ENCODE peak calls at places on chromosome 20, in ten cellular contexts. One of them, this sample, is unnamed.

GRCh38 chr20:50110141-50111047 is 2.6 kb downstream of the UBE2V1 start:
- DNase-seq in T follicular helper cell: no peak
- DNase-seq in C1 segment of cervical spinal cord: no peak
- DNase-seq in EH: peak
- DNase-seq in GM12865: peak
- DNase-seq in anterior cingulate cortex: no peak
- DNase-seq in stimulated activated CD4-positive, alpha-beta T cell treated with anti-CD3 and anti-CD28 coated beads, Interleukin-12 subunit alpha, Interleukin-12 subunit beta, amount 100 ng/mL, for 4 hours: no peak
- DNase-seq in effector CD4-positive, alpha-beta T cell: peak
- DNase-seq in PC-3: peak
- DNase-seq in HEK293T: no peak
- DNase-seq in this sample: no peak

GRCh38 chr20:22350624-22351023 is 233.7 kb downstream of the FOXA2 start:
- DNase-seq in anterior cingulate cortex: no peak
- DNase-seq in GM12865: no peak
- DNase-seq in HEK293T: no peak
- DNase-seq in C1 segment of cervical spinal cord: no peak
- DNase-seq in EH: no peak
- DNase-seq in effector CD4-positive, alpha-beta T cell: no peak
- DNase-seq in T follicular helper cell: no peak
- DNase-seq in stimulated activated CD4-positive, alpha-beta T cell treated with anti-CD3 and anti-CD28 coated beads, Interleukin-12 subunit alpha, Interleukin-12 subunit beta, amount 100 ng/mL, for 4 hours: no peak
- DNase-seq in PC-3: no peak
- DNase-seq in this sample: no peak

GRCh38 chr20:9235518-9235917 is 166.6 kb downstream of the PLCB4 start:
- DNase-seq in EH: peak
- DNase-seq in T follicular helper cell: no peak
- DNase-seq in GM12865: no peak
- DNase-seq in effector CD4-positive, alpha-beta T cell: no peak
- DNase-seq in C1 segment of cervical spinal cord: no peak
- DNase-seq in anterior cingulate cortex: no peak
- DNase-seq in stimulated activated CD4-positive, alpha-beta T cell treated with anti-CD3 and anti-CD28 coated beads, Interleukin-12 subunit alpha, Interleukin-12 subunit beta, amount 100 ng/mL, for 4 hours: no peak
- DNase-seq in PC-3: peak
- DNase-seq in HEK293T: no peak
- DNase-seq in this sample: no peak

GRCh38 chr20:63736893-63737689 is 627 bp downstream of the LIME1 start:
- DNase-seq in GM12865: peak
- DNase-seq in T follicular helper cell: peak
- DNase-seq in PC-3: no peak
- DNase-seq in EH: no peak
- DNase-seq in HEK293T: no peak
- DNase-seq in stimulated activated CD4-positive, alpha-beta T cell treated with anti-CD3 and anti-CD28 coated beads, Interleukin-12 subunit alpha, Interleukin-12 subunit beta, amount 100 ng/mL, for 4 hours: no peak
- DNase-seq in C1 segment of cervical spinal cord: no peak
- DNase-seq in anterior cingulate cortex: no peak
- DNase-seq in effector CD4-positive, alpha-beta T cell: peak
- DNase-seq in this sample: no peak

GRCh38 chr20:48708630-48709029 is 119.2 kb downstream of the PREX1 start:
- DNase-seq in HEK293T: no peak
- DNase-seq in anterior cingulate cortex: no peak
- DNase-seq in T follicular helper cell: no peak
- DNase-seq in C1 segment of cervical spinal cord: no peak
- DNase-seq in GM12865: no peak
- DNase-seq in effector CD4-positive, alpha-beta T cell: no peak
- DNase-seq in PC-3: no peak
- DNase-seq in EH: no peak
- DNase-seq in stimulated activated CD4-positive, alpha-beta T cell treated with anti-CD3 and anti-CD28 coated beads, Interleukin-12 subunit alpha, Interleukin-12 subunit beta, amount 100 ng/mL, for 4 hours: no peak
- DNase-seq in this sample: no peak

GRCh38 chr20:19867940-19868371 is 109.9 kb downstream of the RIN2 start:
- DNase-seq in EH: peak
- DNase-seq in T follicular helper cell: no peak
- DNase-seq in anterior cingulate cortex: peak
- DNase-seq in GM12865: no peak
- DNase-seq in stimulated activated CD4-positive, alpha-beta T cell treated with anti-CD3 and anti-CD28 coated beads, Interleukin-12 subunit alpha, Interleukin-12 subunit beta, amount 100 ng/mL, for 4 hours: no peak
- DNase-seq in PC-3: no peak
- DNase-seq in effector CD4-positive, alpha-beta T cell: no peak
- DNase-seq in HEK293T: no peak
- DNase-seq in C1 segment of cervical spinal cord: peak
- DNase-seq in this sample: no peak

GRCh38 chr20:4985658-4986057 is 15.7 kb downstream of the SLC23A2 start:
- DNase-seq in HEK293T: no peak
- DNase-seq in anterior cingulate cortex: no peak
- DNase-seq in GM12865: peak
- DNase-seq in C1 segment of cervical spinal cord: no peak
- DNase-seq in T follicular helper cell: no peak
- DNase-seq in EH: peak
- DNase-seq in effector CD4-positive, alpha-beta T cell: no peak
- DNase-seq in stimulated activated CD4-positive, alpha-beta T cell treated with anti-CD3 and anti-CD28 coated beads, Interleukin-12 subunit alpha, Interleukin-12 subunit beta, amount 100 ng/mL, for 4 hours: no peak
- DNase-seq in PC-3: no peak
- DNase-seq in this sample: no peak

GRCh38 chr20:24148372-24148771 is 159.8 kb upstream of the GGTLC1 start:
- DNase-seq in C1 segment of cervical spinal cord: no peak
- DNase-seq in EH: no peak
- DNase-seq in T follicular helper cell: no peak
- DNase-seq in GM12865: peak
- DNase-seq in stimulated activated CD4-positive, alpha-beta T cell treated with anti-CD3 and anti-CD28 coated beads, Interleukin-12 subunit alpha, Interleukin-12 subunit beta, amount 100 ng/mL, for 4 hours: no peak
- DNase-seq in anterior cingulate cortex: no peak
- DNase-seq in effector CD4-positive, alpha-beta T cell: no peak
- DNase-seq in HEK293T: no peak
- DNase-seq in PC-3: no peak
- DNase-seq in this sample: no peak

GRCh38 chr20:12414446-12415274 is 497.0 kb downstream of the BTBD3 start:
- DNase-seq in HEK293T: no peak
- DNase-seq in GM12865: no peak
- DNase-seq in C1 segment of cervical spinal cord: no peak
- DNase-seq in EH: no peak
- DNase-seq in anterior cingulate cortex: peak
- DNase-seq in PC-3: peak
- DNase-seq in T follicular helper cell: no peak
- DNase-seq in effector CD4-positive, alpha-beta T cell: no peak
- DNase-seq in stimulated activated CD4-positive, alpha-beta T cell treated with anti-CD3 and anti-CD28 coated beads, Interleukin-12 subunit alpha, Interleukin-12 subunit beta, amount 100 ng/mL, for 4 hours: no peak
- DNase-seq in this sample: peak

GRCh38 chr20:63369724-63370622 is 8.8 kb upstream of the CHRNA4 start:
- DNase-seq in EH: no peak
- DNase-seq in effector CD4-positive, alpha-beta T cell: no peak
- DNase-seq in HEK293T: no peak
- DNase-seq in T follicular helper cell: no peak
- DNase-seq in anterior cingulate cortex: no peak
- DNase-seq in C1 segment of cervical spinal cord: no peak
- DNase-seq in stimulated activated CD4-positive, alpha-beta T cell treated with anti-CD3 and anti-CD28 coated beads, Interleukin-12 subunit alpha, Interleukin-12 subunit beta, amount 100 ng/mL, for 4 hours: no peak
- DNase-seq in PC-3: no peak
- DNase-seq in GM12865: no peak
- DNase-seq in this sample: no peak

GRCh38 chr20:50415031-50415515 is 95.1 kb upstream of the PTPN1 start:
- DNase-seq in PC-3: peak
- DNase-seq in effector CD4-positive, alpha-beta T cell: no peak
- DNase-seq in stimulated activated CD4-positive, alpha-beta T cell treated with anti-CD3 and anti-CD28 coated beads, Interleukin-12 subunit alpha, Interleukin-12 subunit beta, amount 100 ng/mL, for 4 hours: no peak
- DNase-seq in T follicular helper cell: no peak
- DNase-seq in EH: no peak
- DNase-seq in C1 segment of cervical spinal cord: no peak
- DNase-seq in GM12865: no peak
- DNase-seq in HEK293T: no peak
- DNase-seq in anterior cingulate cortex: no peak
- DNase-seq in this sample: no peak

GRCh38 chr20:33838035-33838864 is 27.1 kb downstream of the CHMP4B start:
- DNase-seq in anterior cingulate cortex: no peak
- DNase-seq in PC-3: no peak
- DNase-seq in effector CD4-positive, alpha-beta T cell: no peak
- DNase-seq in HEK293T: no peak
- DNase-seq in C1 segment of cervical spinal cord: no peak
- DNase-seq in T follicular helper cell: no peak
- DNase-seq in stimulated activated CD4-positive, alpha-beta T cell treated with anti-CD3 and anti-CD28 coated beads, Interleukin-12 subunit alpha, Interleukin-12 subunit beta, amount 100 ng/mL, for 4 hours: no peak
- DNase-seq in GM12865: no peak
- DNase-seq in EH: no peak
- DNase-seq in this sample: no peak

GRCh38 chr20:7682916-7683315 is 257.3 kb downstream of the HAO1 start:
- DNase-seq in C1 segment of cervical spinal cord: no peak
- DNase-seq in effector CD4-positive, alpha-beta T cell: no peak
- DNase-seq in PC-3: peak
- DNase-seq in T follicular helper cell: no peak
- DNase-seq in anterior cingulate cortex: no peak
- DNase-seq in stimulated activated CD4-positive, alpha-beta T cell treated with anti-CD3 and anti-CD28 coated beads, Interleukin-12 subunit alpha, Interleukin-12 subunit beta, amount 100 ng/mL, for 4 hours: no peak
- DNase-seq in HEK293T: no peak
- DNase-seq in EH: no peak
- DNase-seq in GM12865: no peak
- DNase-seq in this sample: no peak

GRCh38 chr20:40668449-40669228 is 20.4 kb downstream of the MAFB start:
- DNase-seq in stimulated activated CD4-positive, alpha-beta T cell treated with anti-CD3 and anti-CD28 coated beads, Interleukin-12 subunit alpha, Interleukin-12 subunit beta, amount 100 ng/mL, for 4 hours: no peak
- DNase-seq in GM12865: no peak
- DNase-seq in T follicular helper cell: no peak
- DNase-seq in PC-3: peak
- DNase-seq in anterior cingulate cortex: no peak
- DNase-seq in HEK293T: no peak
- DNase-seq in effector CD4-positive, alpha-beta T cell: no peak
- DNase-seq in EH: peak
- DNase-seq in C1 segment of cervical spinal cord: no peak
- DNase-seq in this sample: no peak

GRCh38 chr20:4633780-4634179 is 87.9 kb upstream of the PRND start:
- DNase-seq in HEK293T: no peak
- DNase-seq in PC-3: peak
- DNase-seq in stimulated activated CD4-positive, alpha-beta T cell treated with anti-CD3 and anti-CD28 coated beads, Interleukin-12 subunit alpha, Interleukin-12 subunit beta, amount 100 ng/mL, for 4 hours: no peak
- DNase-seq in anterior cingulate cortex: no peak
- DNase-seq in effector CD4-positive, alpha-beta T cell: no peak
- DNase-seq in EH: peak
- DNase-seq in C1 segment of cervical spinal cord: no peak
- DNase-seq in GM12865: no peak
- DNase-seq in T follicular helper cell: no peak
- DNase-seq in this sample: no peak

GRCh38 chr20:32385541-32385940 is 27.4 kb downstream of the ASXL1 start:
- DNase-seq in HEK293T: no peak
- DNase-seq in anterior cingulate cortex: no peak
- DNase-seq in PC-3: no peak
- DNase-seq in stimulated activated CD4-positive, alpha-beta T cell treated with anti-CD3 and anti-CD28 coated beads, Interleukin-12 subunit alpha, Interleukin-12 subunit beta, amount 100 ng/mL, for 4 hours: no peak
- DNase-seq in T follicular helper cell: no peak
- DNase-seq in EH: no peak
- DNase-seq in effector CD4-positive, alpha-beta T cell: no peak
- DNase-seq in GM12865: no peak
- DNase-seq in C1 segment of cervical spinal cord: no peak
- DNase-seq in this sample: no peak

GRCh38 chr20:47809561-47809960 is 24.3 kb upstream of the SULF2 start:
- DNase-seq in effector CD4-positive, alpha-beta T cell: no peak
- DNase-seq in stimulated activated CD4-positive, alpha-beta T cell treated with anti-CD3 and anti-CD28 coated beads, Interleukin-12 subunit alpha, Interleukin-12 subunit beta, amount 100 ng/mL, for 4 hours: no peak
- DNase-seq in GM12865: no peak
- DNase-seq in anterior cingulate cortex: no peak
- DNase-seq in T follicular helper cell: no peak
- DNase-seq in EH: peak
- DNase-seq in C1 segment of cervical spinal cord: no peak
- DNase-seq in PC-3: peak
- DNase-seq in HEK293T: no peak
- DNase-seq in this sample: no peak

GRCh38 chr20:4836473-4836872 is 114.8 kb downstream of the PRND start:
- DNase-seq in GM12865: no peak
- DNase-seq in PC-3: no peak
- DNase-seq in C1 segment of cervical spinal cord: no peak
- DNase-seq in anterior cingulate cortex: no peak
- DNase-seq in effector CD4-positive, alpha-beta T cell: no peak
- DNase-seq in T follicular helper cell: no peak
- DNase-seq in HEK293T: no peak
- DNase-seq in EH: no peak
- DNase-seq in stimulated activated CD4-positive, alpha-beta T cell treated with anti-CD3 and anti-CD28 coated beads, Interleukin-12 subunit alpha, Interleukin-12 subunit beta, amount 100 ng/mL, for 4 hours: no peak
- DNase-seq in this sample: no peak

GRCh38 chr20:54063998-54064676 is 6.3 kb downstream of the BCAS1 start:
- DNase-seq in C1 segment of cervical spinal cord: no peak
- DNase-seq in T follicular helper cell: no peak
- DNase-seq in effector CD4-positive, alpha-beta T cell: no peak
- DNase-seq in stimulated activated CD4-positive, alpha-beta T cell treated with anti-CD3 and anti-CD28 coated beads, Interleukin-12 subunit alpha, Interleukin-12 subunit beta, amount 100 ng/mL, for 4 hours: peak
- DNase-seq in GM12865: peak
- DNase-seq in EH: no peak
- DNase-seq in HEK293T: no peak
- DNase-seq in PC-3: no peak
- DNase-seq in anterior cingulate cortex: no peak
- DNase-seq in this sample: no peak

GRCh38 chr20:55678126-55678525 is 327.2 kb downstream of the CBLN4 start:
- DNase-seq in HEK293T: no peak
- DNase-seq in T follicular helper cell: no peak
- DNase-seq in anterior cingulate cortex: no peak
- DNase-seq in GM12865: no peak
- DNase-seq in stimulated activated CD4-positive, alpha-beta T cell treated with anti-CD3 and anti-CD28 coated beads, Interleukin-12 subunit alpha, Interleukin-12 subunit beta, amount 100 ng/mL, for 4 hours: no peak
- DNase-seq in C1 segment of cervical spinal cord: no peak
- DNase-seq in EH: no peak
- DNase-seq in effector CD4-positive, alpha-beta T cell: no peak
- DNase-seq in PC-3: no peak
- DNase-seq in this sample: no peak

GRCh38 chr20:34578521-34579147 is 20.1 kb downstream of the MAP1LC3A start:
- DNase-seq in EH: no peak
- DNase-seq in anterior cingulate cortex: no peak
- DNase-seq in PC-3: no peak
- DNase-seq in stimulated activated CD4-positive, alpha-beta T cell treated with anti-CD3 and anti-CD28 coated beads, Interleukin-12 subunit alpha, Interleukin-12 subunit beta, amount 100 ng/mL, for 4 hours: no peak
- DNase-seq in GM12865: no peak
- DNase-seq in effector CD4-positive, alpha-beta T cell: no peak
- DNase-seq in HEK293T: no peak
- DNase-seq in T follicular helper cell: no peak
- DNase-seq in C1 segment of cervical spinal cord: no peak
- DNase-seq in this sample: peak

GRCh38 chr20:51104960-51105460 is 82.1 kb upstream of the KCNG1 start:
- DNase-seq in T follicular helper cell: no peak
- DNase-seq in anterior cingulate cortex: no peak
- DNase-seq in GM12865: no peak
- DNase-seq in stimulated activated CD4-positive, alpha-beta T cell treated with anti-CD3 and anti-CD28 coated beads, Interleukin-12 subunit alpha, Interleukin-12 subunit beta, amount 100 ng/mL, for 4 hours: no peak
- DNase-seq in effector CD4-positive, alpha-beta T cell: no peak
- DNase-seq in HEK293T: no peak
- DNase-seq in C1 segment of cervical spinal cord: no peak
- DNase-seq in EH: no peak
- DNase-seq in PC-3: no peak
- DNase-seq in this sample: no peak

GRCh38 chr20:24732599-24732998 is 216.5 kb upstream of the CST7 start:
- DNase-seq in HEK293T: no peak
- DNase-seq in stimulated activated CD4-positive, alpha-beta T cell treated with anti-CD3 and anti-CD28 coated beads, Interleukin-12 subunit alpha, Interleukin-12 subunit beta, amount 100 ng/mL, for 4 hours: no peak
- DNase-seq in anterior cingulate cortex: no peak
- DNase-seq in PC-3: no peak
- DNase-seq in effector CD4-positive, alpha-beta T cell: no peak
- DNase-seq in GM12865: no peak
- DNase-seq in EH: no peak
- DNase-seq in C1 segment of cervical spinal cord: no peak
- DNase-seq in T follicular helper cell: no peak
- DNase-seq in this sample: no peak

GRCh38 chr20:32980990-32981389 is 23.2 kb downstream of the SUN5 start:
- DNase-seq in stimulated activated CD4-positive, alpha-beta T cell treated with anti-CD3 and anti-CD28 coated beads, Interleukin-12 subunit alpha, Interleukin-12 subunit beta, amount 100 ng/mL, for 4 hours: no peak
- DNase-seq in effector CD4-positive, alpha-beta T cell: no peak
- DNase-seq in PC-3: no peak
- DNase-seq in C1 segment of cervical spinal cord: no peak
- DNase-seq in T follicular helper cell: no peak
- DNase-seq in EH: no peak
- DNase-seq in HEK293T: no peak
- DNase-seq in GM12865: no peak
- DNase-seq in anterior cingulate cortex: no peak
- DNase-seq in this sample: peak

GRCh38 chr20:62267543-62267942 is 29.2 kb downstream of the OSBPL2 start:
- DNase-seq in C1 segment of cervical spinal cord: no peak
- DNase-seq in stimulated activated CD4-positive, alpha-beta T cell treated with anti-CD3 and anti-CD28 coated beads, Interleukin-12 subunit alpha, Interleukin-12 subunit beta, amount 100 ng/mL, for 4 hours: no peak
- DNase-seq in effector CD4-positive, alpha-beta T cell: no peak
- DNase-seq in anterior cingulate cortex: no peak
- DNase-seq in T follicular helper cell: no peak
- DNase-seq in PC-3: no peak
- DNase-seq in HEK293T: no peak
- DNase-seq in GM12865: no peak
- DNase-seq in EH: no peak
- DNase-seq in this sample: no peak

GRCh38 chr20:20286061-20286460 is 81.8 kb upstream of the INSM1 start:
- DNase-seq in C1 segment of cervical spinal cord: no peak
- DNase-seq in EH: no peak
- DNase-seq in GM12865: peak
- DNase-seq in anterior cingulate cortex: no peak
- DNase-seq in T follicular helper cell: no peak
- DNase-seq in effector CD4-positive, alpha-beta T cell: no peak
- DNase-seq in PC-3: no peak
- DNase-seq in HEK293T: no peak
- DNase-seq in stimulated activated CD4-positive, alpha-beta T cell treated with anti-CD3 and anti-CD28 coated beads, Interleukin-12 subunit alpha, Interleukin-12 subunit beta, amount 100 ng/mL, for 4 hours: no peak
- DNase-seq in this sample: no peak

GRCh38 chr20:38446441-38447209 is 11.5 kb upstream of the SNHG17 start:
- DNase-seq in anterior cingulate cortex: peak
- DNase-seq in HEK293T: peak
- DNase-seq in T follicular helper cell: peak
- DNase-seq in PC-3: peak
- DNase-seq in C1 segment of cervical spinal cord: peak
- DNase-seq in EH: peak
- DNase-seq in stimulated activated CD4-positive, alpha-beta T cell treated with anti-CD3 and anti-CD28 coated beads, Interleukin-12 subunit alpha, Interleukin-12 subunit beta, amount 100 ng/mL, for 4 hours: peak
- DNase-seq in effector CD4-positive, alpha-beta T cell: peak
- DNase-seq in GM12865: peak
- DNase-seq in this sample: peak

GRCh38 chr20:24870876-24871275 is 78.2 kb upstream of the CST7 start:
- DNase-seq in PC-3: no peak
- DNase-seq in EH: no peak
- DNase-seq in C1 segment of cervical spinal cord: no peak
- DNase-seq in HEK293T: no peak
- DNase-seq in effector CD4-positive, alpha-beta T cell: no peak
- DNase-seq in anterior cingulate cortex: no peak
- DNase-seq in stimulated activated CD4-positive, alpha-beta T cell treated with anti-CD3 and anti-CD28 coated beads, Interleukin-12 subunit alpha, Interleukin-12 subunit beta, amount 100 ng/mL, for 4 hours: no peak
- DNase-seq in GM12865: peak
- DNase-seq in T follicular helper cell: no peak
- DNase-seq in this sample: no peak